ENCODE peak calls at places on chromosomes 16 and 17, in six cellular contexts. One of them, this sample, is unnamed.

GRCh38 chr17:75325827-75326586 is 36.8 kb upstream of the SLC25A19 start:
- DNase-seq in left lung: no peak
- DNase-seq in OCI-LY7: no peak
- DNase-seq in CD8-positive, alpha-beta memory T cell: no peak
- DNase-seq in sigmoid colon: no peak
- DNase-seq in tibial artery: no peak
- DNase-seq in this sample: no peak

GRCh38 chr17:7916383-7916677 is 241 bp upstream of the RNF227 start:
- DNase-seq in left lung: no peak
- DNase-seq in OCI-LY7: no peak
- DNase-seq in CD8-positive, alpha-beta memory T cell: no peak
- DNase-seq in sigmoid colon: no peak
- DNase-seq in tibial artery: no peak
- DNase-seq in this sample: no peak

GRCh38 chr17:17500999-17501605 is 4.9 kb upstream of the RASD1 start:
- DNase-seq in left lung: no peak
- DNase-seq in OCI-LY7: peak
- DNase-seq in CD8-positive, alpha-beta memory T cell: no peak
- DNase-seq in sigmoid colon: no peak
- DNase-seq in tibial artery: no peak
- DNase-seq in this sample: no peak

GRCh38 chr17:44219126-44219635 is 294 bp downstream of the UBTF start:
- DNase-seq in left lung: peak
- DNase-seq in OCI-LY7: peak
- DNase-seq in CD8-positive, alpha-beta memory T cell: peak
- DNase-seq in sigmoid colon: peak
- DNase-seq in tibial artery: peak
- DNase-seq in this sample: no peak

GRCh38 chr17:42337442-42337841 is 49.1 kb downstream of the STAT5A start:
- DNase-seq in left lung: no peak
- DNase-seq in OCI-LY7: no peak
- DNase-seq in CD8-positive, alpha-beta memory T cell: peak
- DNase-seq in sigmoid colon: no peak
- DNase-seq in tibial artery: no peak
- DNase-seq in this sample: no peak

GRCh38 chr17:48540213-48540612 is 4.7 kb downstream of the HOXB2 start:
- DNase-seq in left lung: no peak
- DNase-seq in OCI-LY7: no peak
- DNase-seq in CD8-positive, alpha-beta memory T cell: no peak
- DNase-seq in sigmoid colon: no peak
- DNase-seq in tibial artery: no peak
- DNase-seq in this sample: no peak

GRCh38 chr17:77723071-77723908 is 235.2 kb upstream of the TNRC6C start:
- DNase-seq in left lung: no peak
- DNase-seq in OCI-LY7: no peak
- DNase-seq in CD8-positive, alpha-beta memory T cell: no peak
- DNase-seq in sigmoid colon: no peak
- DNase-seq in tibial artery: no peak
- DNase-seq in this sample: peak

GRCh38 chr17:63474174-63474913 is 2.5 kb upstream of the ACE start:
- DNase-seq in left lung: no peak
- DNase-seq in OCI-LY7: no peak
- DNase-seq in CD8-positive, alpha-beta memory T cell: no peak
- DNase-seq in sigmoid colon: no peak
- DNase-seq in tibial artery: no peak
- DNase-seq in this sample: no peak

GRCh38 chr17:72640415-72641165 is 451.9 kb downstream of the SLC39A11 start:
- DNase-seq in left lung: no peak
- DNase-seq in OCI-LY7: no peak
- DNase-seq in CD8-positive, alpha-beta memory T cell: no peak
- DNase-seq in sigmoid colon: no peak
- DNase-seq in tibial artery: no peak
- DNase-seq in this sample: no peak

GRCh38 chr17:951388-952132 is 28.0 kb downstream of the NXN start:
- DNase-seq in left lung: no peak
- DNase-seq in OCI-LY7: no peak
- DNase-seq in CD8-positive, alpha-beta memory T cell: no peak
- DNase-seq in sigmoid colon: peak
- DNase-seq in tibial artery: no peak
- DNase-seq in this sample: no peak

GRCh38 chr17:33121272-33121671 is 129.6 kb downstream of the SPACA3 start:
- DNase-seq in left lung: no peak
- DNase-seq in OCI-LY7: no peak
- DNase-seq in CD8-positive, alpha-beta memory T cell: no peak
- DNase-seq in sigmoid colon: no peak
- DNase-seq in tibial artery: no peak
- DNase-seq in this sample: no peak

GRCh38 chr17:40617678-40618240 is 29.9 kb downstream of the SMARCE1 start:
- DNase-seq in left lung: no peak
- DNase-seq in OCI-LY7: no peak
- DNase-seq in CD8-positive, alpha-beta memory T cell: no peak
- DNase-seq in sigmoid colon: no peak
- DNase-seq in tibial artery: no peak
- DNase-seq in this sample: no peak

GRCh38 chr16:47787695-47788094 is 326.6 kb downstream of the PHKB start:
- DNase-seq in left lung: no peak
- DNase-seq in OCI-LY7: no peak
- DNase-seq in CD8-positive, alpha-beta memory T cell: no peak
- DNase-seq in sigmoid colon: no peak
- DNase-seq in tibial artery: no peak
- DNase-seq in this sample: no peak

GRCh38 chr17:32783602-32784001 is 93.3 kb downstream of the MYO1D start:
- DNase-seq in left lung: no peak
- DNase-seq in OCI-LY7: peak
- DNase-seq in CD8-positive, alpha-beta memory T cell: no peak
- DNase-seq in sigmoid colon: no peak
- DNase-seq in tibial artery: no peak
- DNase-seq in this sample: no peak

GRCh38 chr17:28344011-28344410 is 8.4 kb downstream of the TNFAIP1 start:
- DNase-seq in left lung: no peak
- DNase-seq in OCI-LY7: no peak
- DNase-seq in CD8-positive, alpha-beta memory T cell: no peak
- DNase-seq in sigmoid colon: no peak
- DNase-seq in tibial artery: no peak
- DNase-seq in this sample: no peak

GRCh38 chr17:76793775-76794174 is 55.9 kb downstream of the MFSD11 start:
- DNase-seq in left lung: no peak
- DNase-seq in OCI-LY7: peak
- DNase-seq in CD8-positive, alpha-beta memory T cell: no peak
- DNase-seq in sigmoid colon: no peak
- DNase-seq in tibial artery: no peak
- DNase-seq in this sample: no peak

GRCh38 chr17:62616993-62617893 is 10.2 kb upstream of the MRC2 start:
- DNase-seq in left lung: no peak
- DNase-seq in OCI-LY7: no peak
- DNase-seq in CD8-positive, alpha-beta memory T cell: no peak
- DNase-seq in sigmoid colon: no peak
- DNase-seq in tibial artery: no peak
- DNase-seq in this sample: peak

GRCh38 chr16:4051591-4051990 is 64.7 kb downstream of the ADCY9 start:
- DNase-seq in left lung: no peak
- DNase-seq in OCI-LY7: no peak
- DNase-seq in CD8-positive, alpha-beta memory T cell: no peak
- DNase-seq in sigmoid colon: no peak
- DNase-seq in tibial artery: no peak
- DNase-seq in this sample: no peak

GRCh38 chr17:36947922-36948716 is 635 bp upstream of the AATF start:
- DNase-seq in left lung: no peak
- DNase-seq in OCI-LY7: peak
- DNase-seq in CD8-positive, alpha-beta memory T cell: no peak
- DNase-seq in sigmoid colon: no peak
- DNase-seq in tibial artery: no peak
- DNase-seq in this sample: peak

GRCh38 chr16:27430923-27431484 is 29.0 kb downstream of the IL21R start:
- DNase-seq in left lung: no peak
- DNase-seq in OCI-LY7: peak
- DNase-seq in CD8-positive, alpha-beta memory T cell: peak
- DNase-seq in sigmoid colon: peak
- DNase-seq in tibial artery: no peak
- DNase-seq in this sample: peak

GRCh38 chr16:85303354-85303883 is 191.1 kb upstream of the CIBAR2 start:
- DNase-seq in left lung: peak
- DNase-seq in OCI-LY7: peak
- DNase-seq in CD8-positive, alpha-beta memory T cell: peak
- DNase-seq in sigmoid colon: peak
- DNase-seq in tibial artery: peak
- DNase-seq in this sample: no peak

GRCh38 chr16:49592507-49593422 is 219.2 kb downstream of the C16orf78 start:
- DNase-seq in left lung: no peak
- DNase-seq in OCI-LY7: peak
- DNase-seq in CD8-positive, alpha-beta memory T cell: no peak
- DNase-seq in sigmoid colon: no peak
- DNase-seq in tibial artery: peak
- DNase-seq in this sample: peak

GRCh38 chr16:71461686-71462648 is at the start of gene ZNF23:
- DNase-seq in left lung: peak
- DNase-seq in OCI-LY7: peak
- DNase-seq in CD8-positive, alpha-beta memory T cell: peak
- DNase-seq in sigmoid colon: peak
- DNase-seq in tibial artery: peak
- DNase-seq in this sample: peak

GRCh38 chr16:77788196-77789084 is at the start of gene VAT1L:
- DNase-seq in left lung: no peak
- DNase-seq in OCI-LY7: no peak
- DNase-seq in CD8-positive, alpha-beta memory T cell: no peak
- DNase-seq in sigmoid colon: no peak
- DNase-seq in tibial artery: peak
- DNase-seq in this sample: no peak

GRCh38 chr16:1918312-1918889 is at the start of gene HS3ST6:
- DNase-seq in left lung: no peak
- DNase-seq in OCI-LY7: no peak
- DNase-seq in CD8-positive, alpha-beta memory T cell: no peak
- DNase-seq in sigmoid colon: no peak
- DNase-seq in tibial artery: no peak
- DNase-seq in this sample: no peak

GRCh38 chr16:1917056-1917664 is 1.1 kb downstream of the HS3ST6 start:
- DNase-seq in left lung: no peak
- DNase-seq in OCI-LY7: no peak
- DNase-seq in CD8-positive, alpha-beta memory T cell: no peak
- DNase-seq in sigmoid colon: no peak
- DNase-seq in tibial artery: no peak
- DNase-seq in this sample: no peak

GRCh38 chr16:1916654-1916990 is 1.6 kb downstream of the HS3ST6 start:
- DNase-seq in left lung: no peak
- DNase-seq in OCI-LY7: no peak
- DNase-seq in CD8-positive, alpha-beta memory T cell: no peak
- DNase-seq in sigmoid colon: no peak
- DNase-seq in tibial artery: no peak
- DNase-seq in this sample: no peak

GRCh38 chr16:1918890-1919679 is 870 bp upstream of the HS3ST6 start:
- DNase-seq in left lung: no peak
- DNase-seq in OCI-LY7: no peak
- DNase-seq in CD8-positive, alpha-beta memory T cell: no peak
- DNase-seq in sigmoid colon: no peak
- DNase-seq in tibial artery: no peak
- DNase-seq in this sample: no peak

GRCh38 chr16:1917665-1918111 is 527 bp downstream of the HS3ST6 start:
- DNase-seq in left lung: no peak
- DNase-seq in OCI-LY7: no peak
- DNase-seq in CD8-positive, alpha-beta memory T cell: no peak
- DNase-seq in sigmoid colon: no peak
- DNase-seq in tibial artery: no peak
- DNase-seq in this sample: no peak
- H3K4me3 ChIP-seq in left lung: no peak
- H3K4me3 ChIP-seq in OCI-LY7: no peak
- H3K4me3 ChIP-seq in CD8-positive, alpha-beta memory T cell: no peak
- H3K4me3 ChIP-seq in sigmoid colon: no peak
- H3K4me3 ChIP-seq in tibial artery: no peak
- H3K4me3 ChIP-seq in this sample: peak

GRCh38 chr17:57493171-57493570 is 236.8 kb downstream of the MSI2 start:
- DNase-seq in left lung: no peak
- DNase-seq in OCI-LY7: no peak
- DNase-seq in CD8-positive, alpha-beta memory T cell: no peak
- DNase-seq in sigmoid colon: no peak
- DNase-seq in tibial artery: no peak
- DNase-seq in this sample: no peak
- H3K4me3 ChIP-seq in left lung: no peak
- H3K4me3 ChIP-seq in OCI-LY7: no peak
- H3K4me3 ChIP-seq in CD8-positive, alpha-beta memory T cell: no peak
- H3K4me3 ChIP-seq in sigmoid colon: no peak
- H3K4me3 ChIP-seq in tibial artery: no peak
- H3K4me3 ChIP-seq in this sample: no peak

DNA sequence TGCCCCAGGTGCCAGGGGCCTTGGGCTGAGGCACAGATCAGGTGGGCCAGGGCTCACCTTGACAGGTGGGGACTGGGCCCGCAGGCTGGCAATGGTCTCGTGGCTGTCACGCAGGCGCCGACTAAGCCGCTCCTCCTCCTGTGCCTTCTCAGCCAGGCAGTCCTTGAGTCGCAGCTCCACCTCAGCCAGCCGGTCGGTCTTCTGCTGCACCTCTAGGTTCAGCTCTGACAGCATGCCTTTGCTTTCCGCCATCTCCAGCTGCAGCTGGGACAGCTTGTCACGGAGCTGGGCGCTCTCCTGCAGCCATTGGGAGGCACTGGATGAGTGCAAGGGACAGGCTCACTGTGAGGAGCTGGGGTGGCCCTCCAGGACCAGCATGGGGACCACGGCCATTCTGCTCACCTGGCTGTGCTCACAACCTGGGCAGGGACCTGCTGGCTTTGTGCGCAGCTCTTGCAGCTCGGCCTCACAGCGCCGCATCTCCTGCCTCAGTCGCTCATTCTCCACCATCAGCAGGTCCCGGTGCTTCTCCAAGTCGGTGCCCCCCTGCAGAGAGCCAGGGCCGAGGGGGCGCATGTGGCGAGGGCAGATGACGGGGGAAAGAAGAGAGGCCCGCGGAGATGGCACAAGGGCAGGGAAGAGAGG is 31.0 kb downstream of the KIFC3 start:
- DNase-seq in left lung: no peak
- DNase-seq in OCI-LY7: no peak
- DNase-seq in CD8-positive, alpha-beta memory T cell: no peak
- DNase-seq in sigmoid colon: no peak
- DNase-seq in tibial artery: no peak
- DNase-seq in this sample: no peak
- H3K4me3 ChIP-seq in left lung: no peak
- H3K4me3 ChIP-seq in OCI-LY7: no peak
- H3K4me3 ChIP-seq in CD8-positive, alpha-beta memory T cell: no peak
- H3K4me3 ChIP-seq in sigmoid colon: no peak
- H3K4me3 ChIP-seq in tibial artery: no peak
- H3K4me3 ChIP-seq in this sample: no peak

GRCh38 chr16:6524501-6524900 is 808.1 kb upstream of the RBFOX1 start:
- DNase-seq in left lung: no peak
- DNase-seq in OCI-LY7: no peak
- DNase-seq in CD8-positive, alpha-beta memory T cell: no peak
- DNase-seq in sigmoid colon: no peak
- DNase-seq in tibial artery: no peak
- DNase-seq in this sample: no peak

GRCh38 chr16:6531067-6531466 is 801.6 kb upstream of the RBFOX1 start:
- DNase-seq in left lung: no peak
- DNase-seq in OCI-LY7: no peak
- DNase-seq in CD8-positive, alpha-beta memory T cell: no peak
- DNase-seq in sigmoid colon: no peak
- DNase-seq in tibial artery: no peak
- DNase-seq in this sample: no peak

DNA sequence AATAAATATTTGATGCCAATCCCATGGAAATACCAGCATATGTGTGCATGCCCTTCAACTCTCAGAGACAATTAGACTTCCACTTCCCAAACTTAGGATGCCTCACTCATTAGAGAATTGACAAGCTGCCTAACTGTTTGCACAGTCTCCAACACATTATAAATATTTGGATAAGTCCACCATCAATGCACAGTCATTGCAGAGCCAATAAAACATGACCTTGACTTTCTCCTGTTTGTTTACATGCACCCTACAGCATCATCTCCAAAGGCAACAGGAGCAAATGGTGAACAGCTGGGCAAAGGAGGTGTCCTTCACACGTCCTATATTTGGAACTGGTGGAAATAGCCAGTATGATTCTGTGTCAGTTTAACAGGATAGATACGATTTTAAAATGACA is 804.4 kb upstream of the RBFOX1 start:
- DNase-seq in left lung: no peak
- DNase-seq in OCI-LY7: no peak
- DNase-seq in CD8-positive, alpha-beta memory T cell: no peak
- DNase-seq in sigmoid colon: no peak
- DNase-seq in tibial artery: no peak
- DNase-seq in this sample: no peak
- H3K4me3 ChIP-seq in left lung: no peak
- H3K4me3 ChIP-seq in OCI-LY7: no peak
- H3K4me3 ChIP-seq in CD8-positive, alpha-beta memory T cell: no peak
- H3K4me3 ChIP-seq in sigmoid colon: no peak
- H3K4me3 ChIP-seq in tibial artery: no peak
- H3K4me3 ChIP-seq in this sample: no peak